ENCODE peak calls at places on chromosomes 16 and 17, in six cellular contexts. Q, P, L, A, B and H are unnamed samples.

GRCh38 chr17:82300707-82301270 is 16.6 kb downstream of the CD7 start:
- DNase-seq in Q (peak), P (peak), L (no peak), A (peak), B (peak), H (peak)

GRCh38 chr17:73522696-73523095 is 121.5 kb downstream of the SDK2 start:
- DNase-seq in Q (no peak), P (no peak), L (no peak), A (no peak), B (no peak), H (no peak)

GRCh38 chr17:20063665-20064648 is 54.8 kb downstream of the SPECC1 start:
- DNase-seq in Q (peak), P (no peak), L (no peak), A (peak), B (peak), H (peak)

GRCh38 chr17:77914440-77915254 is 43.9 kb upstream of the TNRC6C start:
- DNase-seq in Q (no peak), P (no peak), L (no peak), A (no peak), B (no peak), H (peak)

GRCh38 chr17:37774508-37774907 is 29.6 kb upstream of the HNF1B start:
- DNase-seq in Q (no peak), P (no peak), L (no peak), A (no peak), B (no peak), H (no peak)

GRCh38 chr16:46658925-46659324 is 30.1 kb downstream of the VPS35 start:
- DNase-seq in Q (no peak), P (no peak), L (no peak), A (no peak), B (no peak), H (no peak)

GRCh38 chr16:57145046-57145963 is 40.5 kb downstream of the PSME3IP1 start:
- DNase-seq in Q (no peak), P (no peak), L (no peak), A (no peak), B (no peak), H (peak)

GRCh38 chr17:76268015-76268749 is 3.0 kb downstream of the UBALD2 start:
- DNase-seq in Q (peak), P (no peak), L (no peak), A (peak), B (peak), H (no peak)

GRCh38 chr17:81457396-81457795 is 55.2 kb downstream of the ACTG1 start:
- DNase-seq in Q (no peak), P (no peak), L (no peak), A (no peak), B (no peak), H (no peak)

GRCh38 chr17:2259769-2260536 is 43.6 kb downstream of the SMG6 start:
- DNase-seq in Q (peak), P (no peak), L (no peak), A (peak), B (no peak), H (no peak)

GRCh38 chr16:50610331-50611262 is 62.4 kb downstream of the NKD1 start:
- DNase-seq in Q (no peak), P (no peak), L (peak), A (no peak), B (no peak), H (peak)

GRCh38 chr17:56973520-56973919 is 4.4 kb upstream of the SCPEP1 start:
- DNase-seq in Q (peak), P (no peak), L (no peak), A (no peak), B (no peak), H (no peak)

GRCh38 chr17:68089881-68090280 is 54.3 kb downstream of the KPNA2 start:
- DNase-seq in Q (peak), P (no peak), L (no peak), A (peak), B (peak), H (no peak)

GRCh38 chr17:41634639-41635038 is 10.3 kb upstream of the KRT17 start:
- DNase-seq in Q (no peak), P (no peak), L (no peak), A (no peak), B (no peak), H (no peak)

GRCh38 chr17:62933986-62934385 is 32.0 kb upstream of the TANC2 start:
- DNase-seq in Q (no peak), P (no peak), L (no peak), A (peak), B (no peak), H (no peak)

GRCh38 chr16:58329147-58329546 is 34.3 kb upstream of the PRSS54 start:
- DNase-seq in Q (peak), P (no peak), L (no peak), A (no peak), B (no peak), H (no peak)

GRCh38 chr17:58352843-58353719 is 1.1 kb upstream of the SUPT4H1 start:
- DNase-seq in Q (peak), P (peak), L (peak), A (peak), B (no peak), H (peak)

GRCh38 chr17:6346387-6346786 is 88.5 kb downstream of the AIPL1 start:
- DNase-seq in Q (no peak), P (no peak), L (no peak), A (no peak), B (no peak), H (no peak)

GRCh38 chr17:50573866-50574571 is 13.5 kb downstream of the CACNA1G start:
- DNase-seq in Q (no peak), P (no peak), L (no peak), A (no peak), B (no peak), H (no peak)

GRCh38 chr16:48381201-48381600 is 4.0 kb downstream of the SIAH1 start:
- DNase-seq in Q (peak), P (no peak), L (no peak), A (peak), B (no peak), H (no peak)

DNA sequence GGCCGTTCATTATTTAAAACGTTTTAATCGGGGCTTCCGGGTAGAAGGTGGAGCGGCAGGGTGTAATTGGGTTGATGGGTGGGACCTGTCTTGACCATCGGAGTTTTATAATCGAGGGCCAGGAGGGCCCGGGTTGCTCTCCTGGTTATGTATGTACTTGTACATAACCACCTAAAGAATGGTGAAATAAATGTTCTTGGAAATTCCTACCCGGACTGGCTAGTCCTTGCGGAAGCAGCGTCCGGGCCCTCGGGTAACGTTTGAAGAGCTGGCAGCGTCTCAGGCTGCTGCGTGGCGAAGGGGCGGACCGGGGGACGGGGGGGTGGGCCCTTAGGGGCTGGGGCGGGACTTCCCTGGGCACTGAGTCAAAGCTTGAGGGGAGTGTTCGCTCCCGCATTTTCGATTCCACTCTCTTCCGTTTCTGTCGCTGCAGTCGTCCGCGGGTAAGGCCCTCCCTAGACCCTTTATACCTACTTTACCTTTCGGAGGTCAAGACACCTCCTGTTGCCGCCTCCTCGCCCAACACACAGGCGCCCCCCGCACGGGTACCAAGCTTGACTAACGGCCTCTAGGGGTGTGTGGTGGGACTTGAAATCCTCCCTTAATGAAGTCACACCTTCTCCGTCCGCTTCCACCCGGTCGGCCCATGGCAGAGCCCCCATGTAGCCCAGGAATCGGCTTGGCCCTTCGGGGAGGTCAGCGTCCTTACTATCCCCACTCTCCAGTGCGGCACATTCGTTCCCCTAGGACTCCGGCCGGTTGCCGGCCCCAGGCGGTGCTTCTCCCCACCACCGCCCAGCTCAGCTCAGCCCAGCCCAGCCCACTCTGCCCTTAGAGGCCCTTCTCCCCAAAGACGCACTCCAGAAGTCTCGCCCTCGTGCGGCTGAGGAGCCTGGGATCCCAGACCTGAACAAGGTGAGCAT is at the start of gene TMEM106A:
- DNase-seq in Q (peak), P (peak), L (peak), A (peak), B (peak), H (peak)
- H4K8ac ChIP-seq in Q (peak), P (peak), L (peak), A (peak), B (peak), H (no peak)

GRCh38 chr16:19415461-19415860 is 2.2 kb upstream of the TMC5 start:
- DNase-seq in Q (no peak), P (no peak), L (no peak), A (no peak), B (no peak), H (no peak)
- H4K91ac ChIP-seq in Q (no peak), P (no peak), L (no peak), A (no peak), B (no peak), H (no peak)

DNA sequence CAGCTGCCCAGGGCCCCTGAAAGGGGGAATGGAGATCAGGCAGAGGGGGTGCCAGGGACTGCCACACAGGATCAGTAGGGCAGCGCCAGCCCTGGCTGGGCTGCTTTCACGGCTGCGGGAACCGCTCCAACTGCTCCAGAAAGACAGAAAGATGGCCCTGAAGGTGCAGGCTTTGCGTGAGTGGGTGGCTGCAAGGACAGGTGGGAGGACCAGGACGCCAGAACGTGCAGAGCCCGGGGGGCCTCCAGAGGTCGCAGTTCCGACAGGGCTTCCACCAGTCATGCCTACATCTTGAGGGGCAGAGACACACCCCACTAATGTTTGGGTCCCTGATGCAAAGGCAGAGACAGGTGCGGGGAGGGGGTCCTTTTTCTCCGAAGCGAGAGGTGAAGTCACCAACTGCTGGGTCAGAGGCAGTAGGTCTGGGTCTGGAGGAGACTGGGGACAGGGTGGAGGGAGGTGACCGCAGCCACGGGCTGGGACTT is 790 bp upstream of the ATP6V0C start:
- DNase-seq in Q (no peak), P (peak), L (no peak), A (no peak), B (no peak), H (peak)
- H3K23ac ChIP-seq in Q (no peak), P (no peak), L (peak), A (no peak), B (no peak), H (no peak)

GRCh38 chr17:61494325-61495160 is 42.3 kb downstream of the TBX4 start:
- DNase-seq in Q (no peak), P (no peak), L (no peak), A (no peak), B (no peak), H (no peak)
- H4K8ac ChIP-seq in Q (no peak), P (no peak), L (no peak), A (no peak), B (no peak), H (no peak)